ENCODE peak calls at places on chromosomes 6 and 20, in nine cellular contexts. I, J, W, G, Y, N, T, Q and F are unnamed samples.

GRCh38 chr6:41226752-41227151 is 1.4 kb upstream of the TREML4 start:
- DNase-seq in I (no peak), J (no peak), W (no peak), G (no peak), Y (no peak), N (no peak), T (no peak), Q (no peak), F (no peak)

GRCh38 chr6:53483423-53484353 is 61.2 kb downstream of the GCLC start:
- DNase-seq in I (peak), J (peak), W (peak), G (no peak), Y (no peak), N (no peak), T (peak), Q (peak), F (no peak)

GRCh38 chr6:155287762-155288161 is 23.9 kb downstream of the CLDN20 start:
- DNase-seq in I (no peak), J (no peak), W (no peak), G (no peak), Y (no peak), N (no peak), T (no peak), Q (no peak), F (no peak)

GRCh38 chr6:22043284-22043962 is 253.4 kb downstream of the PRL start:
- DNase-seq in I (peak), J (peak), W (no peak), G (no peak), Y (no peak), N (no peak), T (peak), Q (no peak), F (no peak)

GRCh38 chr20:33651562-33652048 is 10.5 kb upstream of the C20orf144 start:
- DNase-seq in I (no peak), J (no peak), W (no peak), G (no peak), Y (no peak), N (no peak), T (no peak), Q (no peak), F (no peak)

GRCh38 chr20:36856691-36857635 is 19.0 kb upstream of the TLDC2 start:
- DNase-seq in I (no peak), J (peak), W (no peak), G (no peak), Y (no peak), N (peak), T (no peak), Q (peak), F (no peak)

GRCh38 chr6:106169517-106169916 is 83.4 kb downstream of the PRDM1 start:
- DNase-seq in I (no peak), J (no peak), W (no peak), G (no peak), Y (no peak), N (no peak), T (no peak), Q (no peak), F (no peak)

GRCh38 chr6:40719671-40720374 is 132.7 kb upstream of the LRFN2 start:
- DNase-seq in I (no peak), J (peak), W (no peak), G (no peak), Y (no peak), N (peak), T (peak), Q (peak), F (no peak)

GRCh38 chr6:5359413-5359812 is 98.1 kb downstream of the FARS2 start:
- DNase-seq in I (no peak), J (no peak), W (no peak), G (no peak), Y (no peak), N (no peak), T (no peak), Q (no peak), F (no peak)

GRCh38 chr6:85465762-85466161 is 15.9 kb downstream of the NT5E start:
- DNase-seq in I (no peak), J (no peak), W (no peak), G (no peak), Y (no peak), N (no peak), T (no peak), Q (no peak), F (no peak)

GRCh38 chr20:22491188-22491500 is 93.2 kb downstream of the FOXA2 start:
- DNase-seq in I (no peak), J (no peak), W (no peak), G (no peak), Y (no peak), N (no peak), T (no peak), Q (no peak), F (no peak)

GRCh38 chr20:56710577-56711465 is 81.7 kb downstream of the TFAP2C start:
- DNase-seq in I (no peak), J (peak), W (no peak), G (no peak), Y (no peak), N (no peak), T (no peak), Q (peak), F (no peak)

GRCh38 chr6:81075974-81076373 is 676.5 kb downstream of the TENT5A start:
- DNase-seq in I (no peak), J (peak), W (no peak), G (peak), Y (no peak), N (peak), T (no peak), Q (peak), F (no peak)

GRCh38 chr6:26224940-26225847 is 138.0 kb downstream of the HFE start:
- DNase-seq in I (no peak), J (peak), W (no peak), G (peak), Y (no peak), N (peak), T (no peak), Q (peak), F (no peak)

GRCh38 chr6:96940322-96940721 is 15.8 kb downstream of the KLHL32 start:
- DNase-seq in I (no peak), J (peak), W (no peak), G (no peak), Y (no peak), N (no peak), T (no peak), Q (no peak), F (no peak)

GRCh38 chr6:2127484-2127911 is 117.9 kb downstream of the GMDS start:
- DNase-seq in I (peak), J (no peak), W (no peak), G (no peak), Y (peak), N (no peak), T (peak), Q (no peak), F (no peak)

GRCh38 chr6:111872521-111873177 is 603 bp downstream of the FYN start:
- DNase-seq in I (peak), J (peak), W (no peak), G (peak), Y (peak), N (peak), T (peak), Q (peak), F (peak)

GRCh38 chr6:142927904-142928303 is 17.1 kb downstream of the HIVEP2 start:
- DNase-seq in I (no peak), J (no peak), W (no peak), G (no peak), Y (no peak), N (no peak), T (no peak), Q (peak), F (no peak)

GRCh38 chr6:9408718-9409117 is 973.4 kb upstream of the SLC35B3 start:
- DNase-seq in I (no peak), J (peak), W (no peak), G (no peak), Y (no peak), N (no peak), T (no peak), Q (no peak), F (no peak)

GRCh38 chr6:21024621-21025020 is 490.4 kb downstream of the CDKAL1 start:
- DNase-seq in I (no peak), J (no peak), W (no peak), G (no peak), Y (no peak), N (no peak), T (no peak), Q (no peak), F (no peak)

GRCh38 chr6:157157228-157157627 is 166.1 kb downstream of the TMEM242 start:
- DNase-seq in I (no peak), J (no peak), W (no peak), G (no peak), Y (no peak), N (no peak), T (no peak), Q (no peak), F (no peak)

GRCh38 chr6:106527979-106528378 is 101.3 kb downstream of the RTN4IP1 start:
- DNase-seq in I (no peak), J (peak), W (no peak), G (no peak), Y (no peak), N (no peak), T (no peak), Q (peak), F (no peak)

GRCh38 chr6:75202676-75203131 is 3.1 kb downstream of the COL12A1 start:
- DNase-seq in I (no peak), J (peak), W (no peak), G (no peak), Y (no peak), N (no peak), T (no peak), Q (no peak), F (no peak)

GRCh38 chr6:75203721-75204120 is 2.1 kb downstream of the COL12A1 start:
- DNase-seq in I (no peak), J (peak), W (no peak), G (no peak), Y (no peak), N (peak), T (no peak), Q (peak), F (no peak)

GRCh38 chr6:75201901-75202672 is 3.8 kb downstream of the COL12A1 start:
- DNase-seq in I (peak), J (peak), W (no peak), G (peak), Y (peak), N (peak), T (peak), Q (peak), F (no peak)

GRCh38 chr6:75199856-75200255 is 6.0 kb downstream of the COL12A1 start:
- DNase-seq in I (no peak), J (peak), W (no peak), G (no peak), Y (no peak), N (no peak), T (no peak), Q (no peak), F (no peak)

GRCh38 chr6:75201076-75201475 is 4.8 kb downstream of the COL12A1 start:
- DNase-seq in I (no peak), J (peak), W (no peak), G (no peak), Y (no peak), N (peak), T (no peak), Q (no peak), F (no peak)
- H3K4me3 ChIP-seq in I (no peak), J (peak), W (no peak), G (no peak), Y (no peak), N (peak), T (no peak), Q (no peak), F (no peak)

DNA sequence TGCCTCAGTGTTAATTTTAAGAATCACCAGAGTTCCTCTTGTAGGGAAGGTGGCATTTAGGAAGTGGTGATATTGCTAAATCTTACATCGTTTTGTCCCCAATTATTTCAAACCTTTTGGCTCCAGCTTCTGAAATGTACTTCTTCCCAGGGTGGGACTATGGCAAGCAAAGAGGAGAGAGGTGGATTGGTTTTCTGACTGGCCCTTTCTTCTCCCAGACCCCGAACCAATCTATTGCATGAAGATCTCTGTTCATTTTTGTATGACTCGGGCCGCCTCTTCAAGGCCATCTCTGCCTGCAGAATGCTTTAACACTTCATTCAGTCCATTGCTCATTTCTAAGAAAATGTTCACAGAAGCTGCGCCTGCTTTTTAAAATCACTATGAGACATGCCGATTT is 1.6 kb downstream of the VGLL2 start:
- DNase-seq in I (no peak), J (no peak), W (no peak), G (no peak), Y (no peak), N (no peak), T (no peak), Q (no peak), F (no peak)
- H3K4me3 ChIP-seq in I (peak), J (no peak), W (no peak), G (no peak), Y (no peak), N (no peak), T (no peak), Q (no peak), F (no peak)

DNA sequence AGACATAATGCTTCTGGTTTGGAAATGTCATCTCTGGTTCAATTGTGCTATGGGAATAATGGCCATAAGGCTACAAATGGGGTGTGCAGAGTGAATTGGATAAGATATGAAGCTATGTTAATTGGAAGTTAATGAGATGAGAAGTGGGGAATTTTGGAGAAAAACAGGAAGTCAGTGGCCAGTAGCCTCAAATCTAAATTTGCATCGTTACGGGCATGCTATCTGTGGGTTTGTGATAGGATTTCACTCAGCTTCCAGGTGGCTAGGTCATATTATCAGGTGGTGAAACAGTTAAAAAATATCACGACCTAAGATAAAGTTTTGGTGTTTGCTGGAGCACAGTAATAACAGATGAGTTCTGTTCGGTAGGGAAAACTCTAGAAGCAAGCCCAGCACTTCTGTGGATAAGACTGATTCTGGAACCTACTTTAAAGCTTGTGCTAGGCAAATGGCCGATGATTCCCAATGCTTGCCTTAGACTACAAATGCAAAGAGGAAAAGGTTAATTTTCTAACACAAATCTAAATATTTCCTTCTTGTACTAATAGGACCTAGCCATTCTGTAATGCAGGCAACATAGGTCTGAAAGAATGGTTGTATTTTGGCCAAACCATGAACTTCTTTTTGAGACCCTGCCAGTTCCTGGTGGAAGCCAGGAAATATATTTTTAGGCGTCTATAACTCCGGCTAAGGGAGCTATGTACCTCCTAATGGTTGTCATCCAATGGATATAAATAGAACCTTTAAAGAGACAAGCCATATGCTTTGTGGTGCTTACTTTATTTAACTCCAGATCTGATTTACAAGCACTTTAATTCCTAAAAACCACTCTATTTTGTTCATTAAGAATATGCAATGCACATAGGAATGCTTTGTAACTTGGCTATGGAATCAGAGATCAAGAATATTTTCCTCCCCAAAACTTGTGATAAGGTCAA is 111.0 kb downstream of the PLCB1 start:
- DNase-seq in I (no peak), J (peak), W (no peak), G (no peak), Y (no peak), N (no peak), T (no peak), Q (peak), F (no peak)
- H3K4me3 ChIP-seq in I (peak), J (no peak), W (no peak), G (no peak), Y (no peak), N (no peak), T (no peak), Q (no peak), F (no peak)

GRCh38 chr6:36132221-36132895 is 2.0 kb downstream of the MAPK13 start:
- DNase-seq in I (no peak), J (no peak), W (no peak), G (no peak), Y (no peak), N (no peak), T (peak), Q (no peak), F (no peak)
- H3K4me3 ChIP-seq in I (no peak), J (no peak), W (peak), G (no peak), Y (peak), N (peak), T (no peak), Q (no peak), F (no peak)

GRCh38 chr20:25250508-25250907 is 2.6 kb downstream of the PYGB start:
- DNase-seq in I (no peak), J (peak), W (no peak), G (no peak), Y (peak), N (peak), T (no peak), Q (peak), F (no peak)
- H3K4me3 ChIP-seq in I (no peak), J (peak), W (peak), G (no peak), Y (peak), N (peak), T (peak), Q (peak), F (no peak)

GRCh38 chr20:50312682-50313187 is 122.1 kb downstream of the CEBPB start:
- DNase-seq in I (peak), J (peak), W (no peak), G (no peak), Y (peak), N (peak), T (peak), Q (peak), F (no peak)
- H3K4me3 ChIP-seq in I (no peak), J (peak), W (no peak), G (no peak), Y (no peak), N (no peak), T (no peak), Q (no peak), F (no peak)

DNA sequence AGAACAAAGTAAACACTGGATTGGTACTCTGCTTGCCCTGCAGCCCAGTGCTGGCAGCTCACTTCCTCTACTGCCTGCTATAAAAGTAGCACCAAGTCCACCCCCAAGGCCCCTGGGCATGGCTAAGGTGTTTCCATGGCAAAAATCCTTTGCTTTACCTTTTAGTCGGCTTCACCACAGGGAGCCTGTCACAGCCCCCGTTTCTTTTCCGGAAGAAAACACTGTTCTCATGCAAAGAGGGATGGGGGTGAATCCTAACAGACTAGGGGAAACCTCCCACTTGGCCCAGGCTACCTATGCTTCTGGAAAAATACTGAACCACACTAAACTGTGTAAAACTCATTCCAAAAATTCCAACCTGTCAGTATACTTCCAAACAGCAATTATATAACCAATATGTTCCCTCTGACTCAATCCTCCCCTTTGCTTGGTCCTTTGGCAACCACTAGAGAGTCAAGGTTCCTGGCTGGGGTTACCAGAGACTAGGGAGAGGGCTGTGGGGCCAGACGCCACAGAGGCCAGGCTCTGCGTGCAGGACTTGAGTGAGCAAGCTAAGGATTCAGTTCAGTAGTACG is 16.1 kb downstream of the PPIL1 start:
- DNase-seq in I (peak), J (peak), W (no peak), G (no peak), Y (no peak), N (no peak), T (no peak), Q (peak), F (no peak)
- H3K4me3 ChIP-seq in I (no peak), J (no peak), W (no peak), G (no peak), Y (no peak), N (no peak), T (no peak), Q (no peak), F (no peak)

DNA sequence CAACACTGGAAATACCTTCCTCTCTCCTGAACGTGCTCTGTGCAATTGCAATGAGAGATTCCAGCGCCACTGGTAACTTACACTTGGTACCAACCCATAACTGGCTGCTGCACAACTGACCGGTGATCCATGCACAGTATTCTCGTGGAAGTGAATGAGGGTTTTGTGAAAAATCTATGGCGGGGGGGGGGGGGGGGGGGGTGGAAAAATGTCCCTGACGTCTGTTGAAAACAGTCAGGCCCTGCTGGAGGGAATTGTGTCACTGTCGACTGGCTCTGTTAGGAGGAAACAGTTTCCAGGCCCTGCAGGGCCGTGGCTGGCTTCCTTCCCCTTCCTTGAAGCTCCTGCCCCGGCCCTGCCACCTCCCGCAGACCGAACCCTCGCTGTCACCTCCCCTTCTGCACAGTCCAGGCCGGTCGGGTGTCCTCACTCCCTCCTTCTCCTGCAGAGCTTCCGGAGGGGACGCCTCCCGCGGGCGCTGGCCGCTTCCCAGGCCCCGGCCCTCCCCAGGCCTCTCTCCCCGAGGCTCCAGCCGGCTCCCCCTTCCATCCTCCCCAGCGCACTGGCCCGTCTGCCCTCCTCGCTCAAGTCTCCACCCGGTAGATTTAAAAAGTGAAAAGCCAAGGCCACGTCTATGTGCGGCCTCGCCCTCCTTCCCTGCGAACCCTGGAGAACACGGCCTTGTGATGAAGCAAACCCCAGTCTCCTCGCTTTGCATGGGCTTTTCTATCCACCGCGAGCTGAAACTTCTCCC is 265.6 kb upstream of the QKI start:
- DNase-seq in I (no peak), J (no peak), W (peak), G (no peak), Y (no peak), N (no peak), T (no peak), Q (no peak), F (peak)
- H3K4me3 ChIP-seq in I (no peak), J (no peak), W (peak), G (no peak), Y (no peak), N (no peak), T (no peak), Q (no peak), F (no peak)